ENCODE peak calls at places on chromosomes 3 and 15, in eight cellular contexts. Y, I, T, B, L, U, K and R are unnamed samples.

GRCh38 chr3:112175037-112175436 is 42.0 kb upstream of the GCSAM start:
- DNase-seq in Y (no peak), I (no peak), T (no peak), B (no peak), L (no peak), U (no peak), K (no peak), R (no peak)

GRCh38 chr15:98904466-98905048 is 103.0 kb downstream of the PGPEP1L start:
- DNase-seq in Y (no peak), I (no peak), T (peak), B (peak), L (peak), U (no peak), K (no peak), R (no peak)

GRCh38 chr15:68279218-68279533 is 1.6 kb downstream of the FEM1B start:
- DNase-seq in Y (no peak), I (no peak), T (no peak), B (no peak), L (no peak), U (no peak), K (no peak), R (no peak)

GRCh38 chr3:126342991-126343661 is 14.1 kb downstream of the KLF15 start:
- DNase-seq in Y (peak), I (peak), T (peak), B (no peak), L (peak), U (no peak), K (peak), R (no peak)

GRCh38 chr15:86903642-86904421 is 824.2 kb downstream of the AGBL1 start:
- DNase-seq in Y (no peak), I (no peak), T (no peak), B (no peak), L (no peak), U (no peak), K (no peak), R (no peak)

GRCh38 chr15:43792761-43793493 is 807 bp downstream of the SERF2 start:
- DNase-seq in Y (no peak), I (peak), T (peak), B (peak), L (no peak), U (no peak), K (no peak), R (no peak)

GRCh38 chr3:86438544-86438943 is 552.4 kb downstream of the VGLL3 start:
- DNase-seq in Y (no peak), I (no peak), T (no peak), B (no peak), L (no peak), U (no peak), K (no peak), R (no peak)

GRCh38 chr3:15531346-15531745 is 9.8 kb upstream of the COLQ start:
- DNase-seq in Y (no peak), I (no peak), T (no peak), B (no peak), L (no peak), U (no peak), K (no peak), R (no peak)

GRCh38 chr3:106699093-106699492 is 678.1 kb upstream of the CCDC54 start:
- DNase-seq in Y (no peak), I (no peak), T (no peak), B (no peak), L (no peak), U (no peak), K (no peak), R (no peak)

GRCh38 chr15:72009207-72009606 is 108.7 kb downstream of the MYO9A start:
- DNase-seq in Y (no peak), I (no peak), T (peak), B (no peak), L (peak), U (no peak), K (peak), R (no peak)

GRCh38 chr15:62063851-62064635 is 2.7 kb upstream of the C2CD4A start:
- DNase-seq in Y (no peak), I (no peak), T (no peak), B (no peak), L (no peak), U (no peak), K (no peak), R (no peak)

GRCh38 chr15:41577863-41578735 is 19.1 kb downstream of the TYRO3 start:
- DNase-seq in Y (no peak), I (no peak), T (no peak), B (no peak), L (no peak), U (no peak), K (no peak), R (no peak)

GRCh38 chr3:151552589-151552988 is 91.7 kb upstream of the IGSF10 start:
- DNase-seq in Y (no peak), I (no peak), T (no peak), B (no peak), L (no peak), U (no peak), K (no peak), R (no peak)

GRCh38 chr15:49313650-49314049 is 109.4 kb upstream of the FGF7 start:
- DNase-seq in Y (no peak), I (no peak), T (no peak), B (no peak), L (no peak), U (no peak), K (no peak), R (no peak)

GRCh38 chr3:19539488-19540395 is 391.4 kb downstream of the KCNH8 start:
- DNase-seq in Y (no peak), I (no peak), T (no peak), B (no peak), L (no peak), U (no peak), K (no peak), R (no peak)

GRCh38 chr15:50377867-50378751 is 23.1 kb upstream of the GABPB1 start:
- DNase-seq in Y (no peak), I (no peak), T (no peak), B (no peak), L (no peak), U (no peak), K (no peak), R (no peak)

GRCh38 chr15:91151781-91152563 is 51.9 kb downstream of the SV2B start:
- DNase-seq in Y (no peak), I (no peak), T (no peak), B (no peak), L (no peak), U (no peak), K (no peak), R (no peak)

GRCh38 chr3:10495003-10495402 is 10.4 kb downstream of the ATP2B2 start:
- DNase-seq in Y (no peak), I (no peak), T (no peak), B (peak), L (peak), U (no peak), K (peak), R (no peak)

GRCh38 chr3:128133273-128133883 is 9.8 kb upstream of the RUVBL1 start:
- DNase-seq in Y (no peak), I (no peak), T (peak), B (no peak), L (peak), U (no peak), K (no peak), R (no peak)

DNA sequence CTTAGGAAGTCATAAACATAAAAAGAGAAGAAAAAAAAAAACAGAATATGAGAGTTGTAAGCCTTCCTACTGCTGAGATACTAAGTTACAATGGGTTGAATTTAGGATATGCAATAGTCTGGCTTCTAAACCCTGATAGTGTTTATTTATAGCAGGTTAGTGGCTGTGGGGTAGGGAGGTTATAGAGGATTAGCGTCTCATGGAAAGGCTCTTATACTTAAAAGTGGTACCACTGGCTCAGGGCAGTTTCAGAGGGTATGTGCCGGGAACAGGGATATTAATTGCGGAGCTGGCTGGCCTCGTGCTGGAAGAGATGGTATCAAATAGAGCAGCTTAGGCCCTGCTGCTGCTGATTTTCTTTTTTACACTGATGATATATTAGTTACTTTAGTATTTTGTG is 60.8 kb downstream of the PFN2 start:
- DNase-seq in Y (no peak), I (no peak), T (no peak), B (no peak), L (no peak), U (no peak), K (no peak), R (no peak)
- TF ChIP-seq EP300 in Y (no peak), I (no peak), T (no peak), B (no peak), L (no peak), U (no peak), K (no peak), R (no peak)

DNA sequence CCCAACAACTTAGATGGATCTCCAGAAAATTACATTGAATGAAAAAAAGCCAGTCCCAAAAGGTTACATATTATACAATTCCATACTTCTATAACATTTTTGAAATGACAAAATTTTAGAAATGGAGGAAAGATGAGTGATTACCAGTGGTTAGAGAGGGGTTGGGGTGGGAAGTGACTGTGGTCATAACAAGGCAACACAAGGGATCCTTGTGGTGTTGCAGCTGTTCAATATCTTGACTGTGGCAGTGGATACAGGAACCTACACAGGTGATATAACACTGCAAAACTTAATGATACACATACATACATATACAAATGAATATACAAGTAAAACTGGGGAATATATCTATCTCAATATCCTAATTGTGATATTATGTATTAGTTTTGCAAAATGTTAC is 9.6 kb downstream of the GOLGB1 start:
- DNase-seq in Y (no peak), I (no peak), T (no peak), B (no peak), L (no peak), U (no peak), K (no peak), R (no peak)
- TF ChIP-seq POLR2A in Y (no peak), I (no peak), T (no peak), B (no peak), L (no peak), U (no peak), K (no peak), R (no peak)

DNA sequence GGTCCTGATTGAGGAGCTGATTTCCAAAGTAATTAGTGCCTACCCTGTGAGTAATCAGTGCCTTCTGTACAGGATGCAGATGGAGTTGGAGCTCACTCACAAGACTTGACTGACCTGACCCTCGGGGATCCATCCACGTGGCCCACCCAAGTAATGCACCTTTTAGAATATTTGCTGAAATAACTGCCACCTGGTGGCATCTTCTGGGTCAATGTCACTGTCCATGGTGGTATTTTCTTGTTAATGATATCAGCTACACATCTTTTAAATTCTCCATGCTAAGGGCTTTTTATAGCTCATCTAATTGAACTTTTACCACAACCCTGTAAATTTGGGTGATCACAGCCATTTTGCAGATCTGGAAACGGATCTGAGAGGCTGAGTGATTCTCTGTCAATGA is 74.3 kb upstream of the ANKRD34C start:
- DNase-seq in Y (no peak), I (no peak), T (no peak), B (no peak), L (no peak), U (no peak), K (no peak), R (no peak)
- TF ChIP-seq CTCF in Y (no peak), I (no peak), T (no peak), B (peak), L (no peak), U (no peak), K (no peak), R (no peak)

DNA sequence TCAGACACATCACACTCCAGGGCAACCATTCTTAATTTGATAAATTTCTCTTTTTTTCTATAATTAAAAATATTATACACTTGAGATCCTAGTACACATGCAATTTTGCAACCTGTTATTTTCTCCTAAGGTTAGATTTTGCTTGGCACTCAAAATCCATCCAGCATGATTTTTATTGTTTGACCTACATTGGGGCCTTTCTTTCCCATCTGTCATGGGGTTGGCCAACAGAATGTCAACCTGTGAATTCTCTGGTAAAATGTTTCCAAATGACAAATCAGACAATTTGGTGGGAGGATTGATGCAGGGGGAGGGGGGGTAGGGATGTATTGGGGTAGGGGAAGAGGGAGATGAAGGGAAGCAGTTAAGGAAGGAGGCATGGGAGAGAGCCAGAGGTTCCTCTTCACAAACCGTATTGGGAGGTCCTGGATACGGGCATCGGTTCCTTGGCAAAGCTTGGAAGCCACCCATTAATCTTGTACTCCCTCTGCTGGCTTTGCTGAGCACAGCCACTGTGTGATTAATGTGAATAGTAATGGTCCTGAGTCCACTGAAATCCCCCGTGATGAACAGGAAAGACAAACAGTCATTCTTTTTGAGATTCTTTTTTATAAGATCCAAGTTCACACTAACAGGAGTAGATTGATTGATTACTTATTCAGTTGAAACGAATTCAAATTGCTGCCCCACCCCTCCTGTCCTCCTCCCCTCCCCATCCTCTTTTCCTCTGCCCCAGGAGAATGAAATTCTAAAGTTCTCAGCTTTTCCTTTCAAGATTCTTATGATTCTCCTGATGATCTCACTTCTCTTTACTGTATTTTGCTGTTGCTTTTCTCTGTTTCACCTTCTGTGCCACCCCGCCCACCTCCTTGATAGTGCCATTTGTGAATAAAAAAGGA is 82.2 kb upstream of the SLC25A26 start:
- DNase-seq in Y (no peak), I (no peak), T (peak), B (peak), L (peak), U (peak), K (peak), R (peak)
- TF ChIP-seq EP300 in Y (no peak), I (no peak), T (no peak), B (no peak), L (no peak), U (no peak), K (no peak), R (no peak)

DNA sequence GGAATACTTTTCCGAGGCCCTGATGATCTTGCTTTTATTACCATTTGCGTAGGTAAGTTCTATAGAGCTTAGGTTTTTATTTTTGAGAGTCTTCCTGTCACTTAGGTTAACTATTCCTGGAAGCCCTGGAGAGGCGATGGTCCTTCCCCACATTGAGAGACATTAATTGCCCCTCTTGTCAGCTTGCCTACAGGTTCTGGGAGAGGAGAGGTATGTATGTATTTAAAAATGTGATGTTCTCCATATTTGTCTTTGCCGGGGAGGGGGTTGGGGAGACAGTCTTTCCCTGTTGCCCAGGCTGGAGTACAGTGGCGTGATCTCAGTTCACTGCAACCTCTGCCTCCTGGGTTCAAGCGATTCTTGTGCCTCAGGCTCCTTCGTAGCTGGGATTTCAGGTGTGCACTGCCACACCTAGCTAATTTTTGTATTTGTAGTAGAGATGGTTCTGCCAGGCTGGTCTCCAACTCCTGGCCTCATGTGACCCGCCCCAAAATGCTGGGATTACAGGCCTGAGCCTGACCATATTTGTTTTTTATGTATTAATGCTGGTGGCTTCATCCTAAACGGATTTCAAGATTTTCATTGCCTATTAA is 6.2 kb downstream of the RPSA start:
- DNase-seq in Y (no peak), I (no peak), T (no peak), B (no peak), L (no peak), U (no peak), K (no peak), R (no peak)
- TF ChIP-seq POLR2A in Y (no peak), I (no peak), T (no peak), B (no peak), L (no peak), U (peak), K (no peak), R (no peak)

GRCh38 chr3:113240841-113241240 is 29.5 kb downstream of the BOC start:
- DNase-seq in Y (no peak), I (no peak), T (no peak), B (no peak), L (no peak), U (no peak), K (no peak), R (no peak)

GRCh38 chr3:113242091-113242581 is 30.8 kb downstream of the BOC start:
- DNase-seq in Y (no peak), I (no peak), T (no peak), B (no peak), L (no peak), U (no peak), K (no peak), R (no peak)

GRCh38 chr3:113234688-113235260 is 23.4 kb downstream of the BOC start:
- DNase-seq in Y (no peak), I (no peak), T (no peak), B (no peak), L (no peak), U (no peak), K (no peak), R (no peak)

GRCh38 chr3:113241292-113242033 is 30.1 kb downstream of the BOC start:
- DNase-seq in Y (no peak), I (peak), T (no peak), B (no peak), L (no peak), U (peak), K (no peak), R (no peak)

GRCh38 chr3:113238503-113238902 is 27.1 kb downstream of the BOC start:
- DNase-seq in Y (no peak), I (no peak), T (no peak), B (no peak), L (no peak), U (no peak), K (no peak), R (no peak)
- TF ChIP-seq CTCF in Y (no peak), I (no peak), T (no peak), B (no peak), L (no peak), U (peak), K (no peak), R (no peak)

GRCh38 chr3:177371903-177372302 is 174.6 kb upstream of the TBL1XR1 start:
- DNase-seq in Y (no peak), I (no peak), T (no peak), B (no peak), L (no peak), U (no peak), K (no peak), R (no peak)

GRCh38 chr3:177362646-177363045 is 165.4 kb upstream of the TBL1XR1 start:
- DNase-seq in Y (no peak), I (no peak), T (peak), B (no peak), L (no peak), U (no peak), K (no peak), R (no peak)

GRCh38 chr3:177364236-177364635 is 167.0 kb upstream of the TBL1XR1 start:
- DNase-seq in Y (no peak), I (no peak), T (no peak), B (no peak), L (no peak), U (no peak), K (no peak), R (no peak)

GRCh38 chr3:177370396-177370795 is 173.1 kb upstream of the TBL1XR1 start:
- DNase-seq in Y (no peak), I (no peak), T (no peak), B (no peak), L (no peak), U (no peak), K (no peak), R (no peak)

GRCh38 chr3:177367783-177368182 is 170.5 kb upstream of the TBL1XR1 start:
- DNase-seq in Y (no peak), I (no peak), T (no peak), B (no peak), L (no peak), U (no peak), K (no peak), R (no peak)
- TF ChIP-seq EP300 in Y (no peak), I (no peak), T (no peak), B (no peak), L (no peak), U (no peak), K (no peak), R (no peak)